ENCODE peak calls at places on chromosome 18, in four cellular contexts. R, L, D and T are unnamed samples.

GRCh38 chr18:31154186-31154585 is 8.5 kb downstream of the DSC1 start:
- DNase-seq in L (no peak), D (no peak), R (no peak), T (no peak)

GRCh38 chr18:55589625-55590291 is 1.8 kb upstream of the TCF4 start:
- DNase-seq in D (peak), L (peak), R (peak), T (peak)

GRCh38 chr18:27921904-27922541 is 254.9 kb downstream of the CDH2 start:
- DNase-seq in D (peak), L (no peak), R (no peak), T (peak)

GRCh38 chr18:44568343-44568742 is 112.3 kb upstream of the SETBP1 start:
- DNase-seq in R (no peak), L (no peak), D (no peak), T (no peak)

GRCh38 chr18:75089748-75090327 is 119.1 kb downstream of the PTGR3 start:
- DNase-seq in L (no peak), D (no peak), R (no peak), T (no peak)

GRCh38 chr18:11149441-11150270 is at the start of gene PIEZO2:
- DNase-seq in R (no peak), D (peak), L (peak), T (no peak)

GRCh38 chr18:52615321-52615720 is 275.3 kb downstream of the DCC start:
- DNase-seq in L (no peak), R (no peak), D (no peak), T (no peak)

GRCh38 chr18:79458131-79458838 is 62.6 kb downstream of the NFATC1 start:
- DNase-seq in R (no peak), L (no peak), D (peak), T (no peak)

GRCh38 chr18:33157893-33158292 is 282.6 kb downstream of the CCDC178 start:
- DNase-seq in L (no peak), D (no peak), R (no peak), T (no peak)

GRCh38 chr18:42654561-42654960 is 460.9 kb downstream of the RIT2 start:
- DNase-seq in L (no peak), R (no peak), D (peak), T (no peak)